ENCODE peak calls at places on chromosome 16, in nine cellular contexts. One of them, this sample, is unnamed.

GRCh38 chr16:5377280-5377898 is 279.8 kb upstream of the EEF2KMT start:
- DNase-seq in OCI-LY7: no peak
- DNase-seq in brain microvascular endothelial cell: no peak
- DNase-seq in heart left ventricle: no peak
- DNase-seq in breast epithelium: no peak
- DNase-seq in GM13977: no peak
- DNase-seq in transverse colon: no peak
- DNase-seq in CD4-positive, alpha-beta T cell: no peak
- DNase-seq in lower lobe of right lung: no peak
- DNase-seq in this sample: no peak

GRCh38 chr16:81374514-81374913 is 59.8 kb downstream of the GAN start:
- DNase-seq in transverse colon: no peak
- DNase-seq in heart left ventricle: peak
- DNase-seq in lower lobe of right lung: no peak
- DNase-seq in brain microvascular endothelial cell: no peak
- DNase-seq in breast epithelium: no peak
- DNase-seq in OCI-LY7: no peak
- DNase-seq in CD4-positive, alpha-beta T cell: no peak
- DNase-seq in GM13977: no peak
- DNase-seq in this sample: no peak

GRCh38 chr16:9102379-9102778 is 10.9 kb downstream of the HAPSTR1 start:
- DNase-seq in brain microvascular endothelial cell: peak
- DNase-seq in breast epithelium: no peak
- DNase-seq in OCI-LY7: no peak
- DNase-seq in CD4-positive, alpha-beta T cell: no peak
- DNase-seq in lower lobe of right lung: no peak
- DNase-seq in heart left ventricle: no peak
- DNase-seq in GM13977: no peak
- DNase-seq in transverse colon: no peak
- DNase-seq in this sample: no peak

GRCh38 chr16:65409505-65409904 is 287.6 kb upstream of the CDH11 start:
- DNase-seq in OCI-LY7: no peak
- DNase-seq in heart left ventricle: no peak
- DNase-seq in breast epithelium: no peak
- DNase-seq in lower lobe of right lung: no peak
- DNase-seq in transverse colon: no peak
- DNase-seq in brain microvascular endothelial cell: no peak
- DNase-seq in CD4-positive, alpha-beta T cell: no peak
- DNase-seq in GM13977: no peak
- DNase-seq in this sample: no peak

GRCh38 chr16:11677451-11677951 is 9.2 kb downstream of the SNN start:
- DNase-seq in OCI-LY7: peak
- DNase-seq in GM13977: no peak
- DNase-seq in transverse colon: no peak
- DNase-seq in breast epithelium: no peak
- DNase-seq in CD4-positive, alpha-beta T cell: no peak
- DNase-seq in heart left ventricle: no peak
- DNase-seq in lower lobe of right lung: no peak
- DNase-seq in brain microvascular endothelial cell: no peak
- DNase-seq in this sample: no peak

GRCh38 chr16:11181889-11182279 is 74.1 kb downstream of the SOCS1 start:
- DNase-seq in OCI-LY7: no peak
- DNase-seq in brain microvascular endothelial cell: no peak
- DNase-seq in breast epithelium: no peak
- DNase-seq in heart left ventricle: no peak
- DNase-seq in lower lobe of right lung: peak
- DNase-seq in transverse colon: peak
- DNase-seq in CD4-positive, alpha-beta T cell: no peak
- DNase-seq in GM13977: peak
- DNase-seq in this sample: no peak

GRCh38 chr16:73176577-73177013 is 128.7 kb upstream of the ZFHX3 start:
- DNase-seq in OCI-LY7: no peak
- DNase-seq in CD4-positive, alpha-beta T cell: no peak
- DNase-seq in lower lobe of right lung: no peak
- DNase-seq in breast epithelium: no peak
- DNase-seq in GM13977: no peak
- DNase-seq in heart left ventricle: peak
- DNase-seq in brain microvascular endothelial cell: peak
- DNase-seq in transverse colon: no peak
- DNase-seq in this sample: peak

GRCh38 chr16:49011807-49012345 is 269.8 kb downstream of the CBLN1 start:
- DNase-seq in CD4-positive, alpha-beta T cell: no peak
- DNase-seq in breast epithelium: no peak
- DNase-seq in GM13977: no peak
- DNase-seq in transverse colon: no peak
- DNase-seq in OCI-LY7: no peak
- DNase-seq in lower lobe of right lung: no peak
- DNase-seq in heart left ventricle: no peak
- DNase-seq in brain microvascular endothelial cell: no peak
- DNase-seq in this sample: no peak

GRCh38 chr16:15618392-15618791 is 24.6 kb downstream of the MARF1 start:
- DNase-seq in OCI-LY7: no peak
- DNase-seq in brain microvascular endothelial cell: peak
- DNase-seq in transverse colon: no peak
- DNase-seq in lower lobe of right lung: no peak
- DNase-seq in breast epithelium: no peak
- DNase-seq in heart left ventricle: no peak
- DNase-seq in CD4-positive, alpha-beta T cell: no peak
- DNase-seq in GM13977: no peak
- DNase-seq in this sample: no peak

GRCh38 chr16:11431915-11432465 is 86.7 kb downstream of the RMI2 start:
- DNase-seq in CD4-positive, alpha-beta T cell: no peak
- DNase-seq in OCI-LY7: no peak
- DNase-seq in GM13977: no peak
- DNase-seq in breast epithelium: no peak
- DNase-seq in transverse colon: no peak
- DNase-seq in lower lobe of right lung: no peak
- DNase-seq in heart left ventricle: no peak
- DNase-seq in brain microvascular endothelial cell: no peak
- DNase-seq in this sample: no peak

GRCh38 chr16:7436306-7436705 is 103.7 kb downstream of the RBFOX1 start:
- DNase-seq in transverse colon: no peak
- DNase-seq in heart left ventricle: no peak
- DNase-seq in lower lobe of right lung: no peak
- DNase-seq in breast epithelium: no peak
- DNase-seq in CD4-positive, alpha-beta T cell: no peak
- DNase-seq in GM13977: no peak
- DNase-seq in OCI-LY7: no peak
- DNase-seq in brain microvascular endothelial cell: no peak
- DNase-seq in this sample: no peak

GRCh38 chr16:65195998-65196397 is 74.1 kb upstream of the CDH11 start:
- DNase-seq in CD4-positive, alpha-beta T cell: no peak
- DNase-seq in heart left ventricle: no peak
- DNase-seq in breast epithelium: no peak
- DNase-seq in transverse colon: no peak
- DNase-seq in brain microvascular endothelial cell: peak
- DNase-seq in OCI-LY7: no peak
- DNase-seq in lower lobe of right lung: no peak
- DNase-seq in GM13977: no peak
- DNase-seq in this sample: no peak

GRCh38 chr16:31713945-31714898 is 159.4 kb upstream of the ZNF267 start:
- DNase-seq in heart left ventricle: no peak
- DNase-seq in GM13977: no peak
- DNase-seq in transverse colon: no peak
- DNase-seq in CD4-positive, alpha-beta T cell: no peak
- DNase-seq in breast epithelium: no peak
- DNase-seq in lower lobe of right lung: no peak
- DNase-seq in brain microvascular endothelial cell: no peak
- DNase-seq in OCI-LY7: no peak
- DNase-seq in this sample: no peak

GRCh38 chr16:14193316-14193871 is 122.3 kb downstream of the MRTFB start:
- DNase-seq in lower lobe of right lung: no peak
- DNase-seq in heart left ventricle: no peak
- DNase-seq in breast epithelium: no peak
- DNase-seq in brain microvascular endothelial cell: no peak
- DNase-seq in OCI-LY7: peak
- DNase-seq in CD4-positive, alpha-beta T cell: peak
- DNase-seq in GM13977: peak
- DNase-seq in transverse colon: peak
- DNase-seq in this sample: no peak

DNA sequence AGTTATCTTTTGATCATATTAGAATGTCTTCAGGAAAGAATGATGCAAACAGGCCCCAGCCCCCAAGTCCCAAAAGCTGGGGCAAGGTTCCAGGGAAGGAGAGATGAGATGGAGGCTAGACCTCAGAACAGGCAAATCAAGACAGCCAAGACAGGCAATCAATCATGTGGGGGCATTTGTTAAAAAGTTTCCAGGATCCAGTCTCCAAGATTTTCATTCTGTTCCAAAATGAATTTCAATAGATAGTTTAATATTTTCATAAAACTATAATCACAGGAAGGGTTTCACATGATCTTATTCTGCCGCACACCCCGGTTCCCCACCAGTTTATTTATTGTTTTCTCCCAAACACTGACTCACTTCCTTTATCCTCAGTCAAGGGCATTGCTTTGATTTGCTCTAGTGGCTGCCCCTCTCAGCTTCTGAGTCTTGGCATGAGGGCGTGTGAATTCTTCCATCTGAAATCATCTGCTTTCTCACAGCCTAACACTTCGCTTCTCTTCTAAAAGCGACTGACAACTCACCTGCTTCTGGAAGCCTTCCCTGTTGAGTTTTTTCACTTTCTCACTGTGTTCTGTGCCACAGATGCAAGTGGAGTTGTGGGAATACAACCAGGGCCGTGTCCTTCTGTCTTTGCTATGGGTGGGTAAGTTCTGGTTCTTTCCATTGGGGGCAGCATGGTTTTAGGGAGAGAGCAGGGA is 12.2 kb upstream of the TERF2 start:
- DNase-seq in brain microvascular endothelial cell: peak
- DNase-seq in lower lobe of right lung: no peak
- DNase-seq in CD4-positive, alpha-beta T cell: no peak
- DNase-seq in heart left ventricle: peak
- DNase-seq in transverse colon: no peak
- DNase-seq in OCI-LY7: peak
- DNase-seq in breast epithelium: no peak
- DNase-seq in GM13977: no peak
- DNase-seq in this sample: peak
- TF ChIP-seq CTCF in brain microvascular endothelial cell: peak
- TF ChIP-seq CTCF in lower lobe of right lung: peak
- TF ChIP-seq CTCF in CD4-positive, alpha-beta T cell: no peak
- TF ChIP-seq CTCF in heart left ventricle: peak
- TF ChIP-seq CTCF in transverse colon: peak
- TF ChIP-seq CTCF in OCI-LY7: peak
- TF ChIP-seq CTCF in breast epithelium: peak
- TF ChIP-seq CTCF in GM13977: peak
- TF ChIP-seq CTCF in this sample: peak

DNA sequence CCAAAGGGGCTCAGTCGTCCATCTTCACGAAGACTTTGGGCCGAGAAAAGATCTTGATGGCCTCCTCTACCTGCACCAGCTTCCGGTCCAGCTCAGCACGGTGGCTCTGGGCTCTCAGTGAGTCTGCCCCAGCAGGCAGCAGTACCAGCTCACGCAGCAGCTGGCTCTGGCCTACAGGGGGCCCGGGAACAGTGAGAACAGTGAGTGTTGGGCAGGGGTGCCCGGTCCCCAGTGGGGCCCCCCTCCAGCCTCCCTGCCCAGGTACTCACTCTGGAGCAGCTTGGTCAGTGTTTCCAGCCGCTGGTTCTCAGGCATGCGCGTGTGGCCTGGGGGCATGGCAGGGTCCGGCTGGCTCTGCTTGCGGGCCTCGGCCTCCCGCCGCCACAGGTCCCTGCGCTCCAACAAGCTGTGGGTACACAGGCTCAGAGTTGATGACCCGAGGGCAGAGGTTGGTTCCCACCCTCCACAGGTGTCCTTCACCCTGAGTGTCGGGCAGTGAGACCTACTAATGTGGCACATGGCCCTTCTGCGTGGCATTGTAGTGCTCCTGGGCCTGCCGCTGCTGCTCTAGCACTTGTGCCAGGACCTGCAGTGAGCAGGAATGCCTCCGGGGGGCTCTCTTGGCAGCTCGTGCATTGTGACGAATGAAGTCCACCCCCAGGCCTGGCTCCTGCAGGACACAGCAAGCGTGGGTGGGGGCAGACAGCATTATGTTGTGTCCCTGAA is 2.6 kb downstream of the PARD6A start:
- DNase-seq in lower lobe of right lung: no peak
- DNase-seq in transverse colon: no peak
- DNase-seq in CD4-positive, alpha-beta T cell: no peak
- DNase-seq in brain microvascular endothelial cell: peak
- DNase-seq in heart left ventricle: no peak
- DNase-seq in OCI-LY7: peak
- DNase-seq in breast epithelium: no peak
- DNase-seq in GM13977: no peak
- DNase-seq in this sample: peak
- TF ChIP-seq CTCF in lower lobe of right lung: no peak
- TF ChIP-seq CTCF in transverse colon: no peak
- TF ChIP-seq CTCF in CD4-positive, alpha-beta T cell: no peak
- TF ChIP-seq CTCF in brain microvascular endothelial cell: peak
- TF ChIP-seq CTCF in heart left ventricle: peak
- TF ChIP-seq CTCF in OCI-LY7: peak
- TF ChIP-seq CTCF in breast epithelium: no peak
- TF ChIP-seq CTCF in GM13977: peak
- TF ChIP-seq CTCF in this sample: no peak

GRCh38 chr16:30078744-30079143 is 3.0 kb downstream of the PPP4C start:
- DNase-seq in OCI-LY7: no peak
- DNase-seq in transverse colon: no peak
- DNase-seq in CD4-positive, alpha-beta T cell: no peak
- DNase-seq in heart left ventricle: no peak
- DNase-seq in GM13977: no peak
- DNase-seq in breast epithelium: no peak
- DNase-seq in brain microvascular endothelial cell: no peak
- DNase-seq in lower lobe of right lung: no peak
- DNase-seq in this sample: no peak

GRCh38 chr16:30076276-30076791 is 540 bp downstream of the PPP4C start:
- DNase-seq in breast epithelium: no peak
- DNase-seq in brain microvascular endothelial cell: no peak
- DNase-seq in CD4-positive, alpha-beta T cell: no peak
- DNase-seq in lower lobe of right lung: peak
- DNase-seq in transverse colon: peak
- DNase-seq in OCI-LY7: no peak
- DNase-seq in heart left ventricle: no peak
- DNase-seq in GM13977: no peak
- DNase-seq in this sample: no peak

GRCh38 chr16:30079480-30079879 is 3.7 kb downstream of the PPP4C start:
- DNase-seq in transverse colon: no peak
- DNase-seq in OCI-LY7: no peak
- DNase-seq in breast epithelium: no peak
- DNase-seq in lower lobe of right lung: no peak
- DNase-seq in brain microvascular endothelial cell: no peak
- DNase-seq in heart left ventricle: no peak
- DNase-seq in CD4-positive, alpha-beta T cell: no peak
- DNase-seq in GM13977: no peak
- DNase-seq in this sample: no peak

GRCh38 chr16:30077656-30078055 is 1.9 kb downstream of the PPP4C start:
- DNase-seq in transverse colon: no peak
- DNase-seq in heart left ventricle: no peak
- DNase-seq in GM13977: no peak
- DNase-seq in breast epithelium: no peak
- DNase-seq in CD4-positive, alpha-beta T cell: no peak
- DNase-seq in lower lobe of right lung: peak
- DNase-seq in OCI-LY7: no peak
- DNase-seq in brain microvascular endothelial cell: no peak
- DNase-seq in this sample: no peak

GRCh38 chr16:30075503-30076275 is at the start of gene PPP4C:
- DNase-seq in OCI-LY7: peak
- DNase-seq in lower lobe of right lung: peak
- DNase-seq in transverse colon: peak
- DNase-seq in CD4-positive, alpha-beta T cell: peak
- DNase-seq in brain microvascular endothelial cell: peak
- DNase-seq in breast epithelium: peak
- DNase-seq in heart left ventricle: peak
- DNase-seq in GM13977: peak
- DNase-seq in this sample: peak
- TF ChIP-seq CTCF in OCI-LY7: no peak
- TF ChIP-seq CTCF in lower lobe of right lung: peak
- TF ChIP-seq CTCF in transverse colon: no peak
- TF ChIP-seq CTCF in CD4-positive, alpha-beta T cell: no peak
- TF ChIP-seq CTCF in brain microvascular endothelial cell: no peak
- TF ChIP-seq CTCF in breast epithelium: no peak
- TF ChIP-seq CTCF in heart left ventricle: peak
- TF ChIP-seq CTCF in GM13977: no peak
- TF ChIP-seq CTCF in this sample: no peak

GRCh38 chr16:3095869-3096268 is 3.2 kb downstream of the ZSCAN10 start:
- DNase-seq in brain microvascular endothelial cell: no peak
- DNase-seq in heart left ventricle: no peak
- DNase-seq in breast epithelium: no peak
- DNase-seq in CD4-positive, alpha-beta T cell: peak
- DNase-seq in lower lobe of right lung: peak
- DNase-seq in GM13977: peak
- DNase-seq in transverse colon: peak
- DNase-seq in OCI-LY7: peak
- DNase-seq in this sample: no peak
- TF ChIP-seq CTCF in brain microvascular endothelial cell: peak
- TF ChIP-seq CTCF in heart left ventricle: peak
- TF ChIP-seq CTCF in breast epithelium: no peak
- TF ChIP-seq CTCF in CD4-positive, alpha-beta T cell: peak
- TF ChIP-seq CTCF in lower lobe of right lung: peak
- TF ChIP-seq CTCF in GM13977: peak
- TF ChIP-seq CTCF in transverse colon: peak
- TF ChIP-seq CTCF in OCI-LY7: peak
- TF ChIP-seq CTCF in this sample: no peak